ENCODE peak calls at places on chromosomes 3 and 15, in eight cellular contexts. One of them, this sample, is unnamed.

GRCh38 chr3:52532517-52532837 is 1.2 kb downstream of the NT5DC2 start:
- DNase-seq in mesothelial cell of epicardium: no peak
- DNase-seq in progenitor cell of endocrine pancreas: no peak
- DNase-seq in fibroblast of the aortic adventitia: peak
- DNase-seq in type B pancreatic cell: no peak
- DNase-seq in GM10248: no peak
- DNase-seq in A673: no peak
- DNase-seq in fibroblast of lung: peak
- DNase-seq in this sample: peak

GRCh38 chr3:29593802-29594201 is 312.9 kb downstream of the RBMS3 start:
- DNase-seq in mesothelial cell of epicardium: no peak
- DNase-seq in progenitor cell of endocrine pancreas: no peak
- DNase-seq in fibroblast of the aortic adventitia: no peak
- DNase-seq in type B pancreatic cell: no peak
- DNase-seq in GM10248: no peak
- DNase-seq in A673: no peak
- DNase-seq in fibroblast of lung: no peak
- DNase-seq in this sample: no peak

GRCh38 chr15:27545494-27546255 is 553.4 kb downstream of the OCA2 start:
- DNase-seq in mesothelial cell of epicardium: no peak
- DNase-seq in progenitor cell of endocrine pancreas: no peak
- DNase-seq in fibroblast of the aortic adventitia: no peak
- DNase-seq in type B pancreatic cell: no peak
- DNase-seq in GM10248: no peak
- DNase-seq in A673: no peak
- DNase-seq in fibroblast of lung: no peak
- DNase-seq in this sample: no peak

GRCh38 chr15:92105611-92106010 is 252.1 kb downstream of the SLCO3A1 start:
- DNase-seq in mesothelial cell of epicardium: no peak
- DNase-seq in progenitor cell of endocrine pancreas: no peak
- DNase-seq in fibroblast of the aortic adventitia: no peak
- DNase-seq in type B pancreatic cell: no peak
- DNase-seq in GM10248: no peak
- DNase-seq in A673: no peak
- DNase-seq in fibroblast of lung: no peak
- DNase-seq in this sample: no peak

GRCh38 chr15:76439542-76439941 is 103.0 kb downstream of the ISL2 start:
- DNase-seq in mesothelial cell of epicardium: no peak
- DNase-seq in progenitor cell of endocrine pancreas: no peak
- DNase-seq in fibroblast of the aortic adventitia: no peak
- DNase-seq in type B pancreatic cell: no peak
- DNase-seq in GM10248: no peak
- DNase-seq in A673: no peak
- DNase-seq in fibroblast of lung: no peak
- DNase-seq in this sample: no peak

GRCh38 chr3:117473981-117474563 is 764.5 kb downstream of the TUSC7 start:
- DNase-seq in mesothelial cell of epicardium: no peak
- DNase-seq in progenitor cell of endocrine pancreas: no peak
- DNase-seq in fibroblast of the aortic adventitia: no peak
- DNase-seq in type B pancreatic cell: no peak
- DNase-seq in GM10248: no peak
- DNase-seq in A673: no peak
- DNase-seq in fibroblast of lung: no peak
- DNase-seq in this sample: no peak

GRCh38 chr15:77597804-77598453 is 34.8 kb downstream of the LINGO1 start:
- DNase-seq in mesothelial cell of epicardium: no peak
- DNase-seq in progenitor cell of endocrine pancreas: no peak
- DNase-seq in fibroblast of the aortic adventitia: no peak
- DNase-seq in type B pancreatic cell: no peak
- DNase-seq in GM10248: no peak
- DNase-seq in A673: no peak
- DNase-seq in fibroblast of lung: no peak
- DNase-seq in this sample: peak

GRCh38 chr3:42732196-42732828 is 29.7 kb upstream of the HHATL start:
- DNase-seq in mesothelial cell of epicardium: no peak
- DNase-seq in progenitor cell of endocrine pancreas: no peak
- DNase-seq in fibroblast of the aortic adventitia: no peak
- DNase-seq in type B pancreatic cell: peak
- DNase-seq in GM10248: no peak
- DNase-seq in A673: no peak
- DNase-seq in fibroblast of lung: no peak
- DNase-seq in this sample: no peak

GRCh38 chr3:134476977-134477376 is 8.8 kb downstream of the ANAPC13 start:
- DNase-seq in mesothelial cell of epicardium: no peak
- DNase-seq in progenitor cell of endocrine pancreas: no peak
- DNase-seq in fibroblast of the aortic adventitia: no peak
- DNase-seq in type B pancreatic cell: no peak
- DNase-seq in GM10248: no peak
- DNase-seq in A673: no peak
- DNase-seq in fibroblast of lung: no peak
- DNase-seq in this sample: no peak

GRCh38 chr15:40639677-40640076 is 45.6 kb downstream of the KNL1 start:
- DNase-seq in mesothelial cell of epicardium: no peak
- DNase-seq in progenitor cell of endocrine pancreas: no peak
- DNase-seq in fibroblast of the aortic adventitia: no peak
- DNase-seq in type B pancreatic cell: no peak
- DNase-seq in GM10248: no peak
- DNase-seq in A673: no peak
- DNase-seq in fibroblast of lung: no peak
- DNase-seq in this sample: no peak

GRCh38 chr3:101484805-101485620 is 28.0 kb downstream of the SENP7 start:
- DNase-seq in mesothelial cell of epicardium: no peak
- DNase-seq in progenitor cell of endocrine pancreas: no peak
- DNase-seq in fibroblast of the aortic adventitia: peak
- DNase-seq in type B pancreatic cell: no peak
- DNase-seq in GM10248: no peak
- DNase-seq in A673: no peak
- DNase-seq in fibroblast of lung: peak
- DNase-seq in this sample: peak

GRCh38 chr15:56496635-56497034 is 31.7 kb upstream of the MNS1 start:
- DNase-seq in mesothelial cell of epicardium: no peak
- DNase-seq in progenitor cell of endocrine pancreas: no peak
- DNase-seq in fibroblast of the aortic adventitia: peak
- DNase-seq in type B pancreatic cell: no peak
- DNase-seq in GM10248: peak
- DNase-seq in A673: peak
- DNase-seq in fibroblast of lung: peak
- DNase-seq in this sample: peak

GRCh38 chr15:38076806-38077205 is 142.4 kb downstream of the TMCO5A start:
- DNase-seq in mesothelial cell of epicardium: no peak
- DNase-seq in progenitor cell of endocrine pancreas: no peak
- DNase-seq in fibroblast of the aortic adventitia: no peak
- DNase-seq in type B pancreatic cell: no peak
- DNase-seq in GM10248: peak
- DNase-seq in A673: no peak
- DNase-seq in fibroblast of lung: no peak
- DNase-seq in this sample: no peak

GRCh38 chr3:56928379-56929068 is 126.8 kb upstream of the ARHGEF3 start:
- DNase-seq in mesothelial cell of epicardium: no peak
- DNase-seq in progenitor cell of endocrine pancreas: no peak
- DNase-seq in fibroblast of the aortic adventitia: peak
- DNase-seq in type B pancreatic cell: no peak
- DNase-seq in GM10248: no peak
- DNase-seq in A673: peak
- DNase-seq in fibroblast of lung: no peak
- DNase-seq in this sample: peak

GRCh38 chr3:71129611-71130515 is 453.7 kb downstream of the FOXP1 start:
- DNase-seq in mesothelial cell of epicardium: no peak
- DNase-seq in progenitor cell of endocrine pancreas: no peak
- DNase-seq in fibroblast of the aortic adventitia: peak
- DNase-seq in type B pancreatic cell: no peak
- DNase-seq in GM10248: no peak
- DNase-seq in A673: peak
- DNase-seq in fibroblast of lung: peak
- DNase-seq in this sample: peak

GRCh38 chr3:111989061-111989678 is 9.6 kb upstream of the TAGLN3 start:
- DNase-seq in mesothelial cell of epicardium: no peak
- DNase-seq in progenitor cell of endocrine pancreas: no peak
- DNase-seq in fibroblast of the aortic adventitia: peak
- DNase-seq in type B pancreatic cell: no peak
- DNase-seq in GM10248: peak
- DNase-seq in A673: peak
- DNase-seq in fibroblast of lung: peak
- DNase-seq in this sample: peak

GRCh38 chr15:74610302-74610951 is 5.2 kb upstream of the CLK3 start:
- DNase-seq in mesothelial cell of epicardium: no peak
- DNase-seq in progenitor cell of endocrine pancreas: no peak
- DNase-seq in fibroblast of the aortic adventitia: no peak
- DNase-seq in type B pancreatic cell: no peak
- DNase-seq in GM10248: no peak
- DNase-seq in A673: no peak
- DNase-seq in fibroblast of lung: peak
- DNase-seq in this sample: no peak

GRCh38 chr3:114608293-114608692 is 314.5 kb downstream of the TIGIT start:
- DNase-seq in mesothelial cell of epicardium: no peak
- DNase-seq in progenitor cell of endocrine pancreas: no peak
- DNase-seq in fibroblast of the aortic adventitia: peak
- DNase-seq in type B pancreatic cell: no peak
- DNase-seq in GM10248: no peak
- DNase-seq in A673: no peak
- DNase-seq in fibroblast of lung: peak
- DNase-seq in this sample: peak

GRCh38 chr15:51311510-51311909 is 26.9 kb downstream of the CYP19A1 start:
- DNase-seq in mesothelial cell of epicardium: no peak
- DNase-seq in progenitor cell of endocrine pancreas: no peak
- DNase-seq in fibroblast of the aortic adventitia: no peak
- DNase-seq in type B pancreatic cell: no peak
- DNase-seq in GM10248: no peak
- DNase-seq in A673: no peak
- DNase-seq in fibroblast of lung: no peak
- DNase-seq in this sample: no peak

GRCh38 chr3:129282727-129283327 is 4.2 kb downstream of the HMCES start:
- DNase-seq in mesothelial cell of epicardium: no peak
- DNase-seq in progenitor cell of endocrine pancreas: no peak
- DNase-seq in fibroblast of the aortic adventitia: peak
- DNase-seq in type B pancreatic cell: no peak
- DNase-seq in GM10248: peak
- DNase-seq in A673: peak
- DNase-seq in fibroblast of lung: peak
- DNase-seq in this sample: peak

GRCh38 chr3:18035641-18036466 is 293.4 kb upstream of the TBC1D5 start:
- DNase-seq in mesothelial cell of epicardium: no peak
- DNase-seq in progenitor cell of endocrine pancreas: no peak
- DNase-seq in fibroblast of the aortic adventitia: no peak
- DNase-seq in type B pancreatic cell: no peak
- DNase-seq in GM10248: no peak
- DNase-seq in A673: no peak
- DNase-seq in fibroblast of lung: no peak
- DNase-seq in this sample: no peak

GRCh38 chr15:84981711-84982300 is at the start of gene PDE8A:
- DNase-seq in mesothelial cell of epicardium: no peak
- DNase-seq in progenitor cell of endocrine pancreas: peak
- DNase-seq in fibroblast of the aortic adventitia: no peak
- DNase-seq in type B pancreatic cell: peak
- DNase-seq in GM10248: peak
- DNase-seq in A673: peak
- DNase-seq in fibroblast of lung: no peak
- DNase-seq in this sample: peak

GRCh38 chr3:73576995-73577394 is 47.7 kb downstream of the PDZRN3 start:
- DNase-seq in mesothelial cell of epicardium: no peak
- DNase-seq in progenitor cell of endocrine pancreas: no peak
- DNase-seq in fibroblast of the aortic adventitia: peak
- DNase-seq in type B pancreatic cell: no peak
- DNase-seq in GM10248: no peak
- DNase-seq in A673: no peak
- DNase-seq in fibroblast of lung: no peak
- DNase-seq in this sample: peak

GRCh38 chr3:55405436-55405835 is 81.7 kb downstream of the WNT5A start:
- DNase-seq in mesothelial cell of epicardium: no peak
- DNase-seq in progenitor cell of endocrine pancreas: no peak
- DNase-seq in fibroblast of the aortic adventitia: peak
- DNase-seq in type B pancreatic cell: no peak
- DNase-seq in GM10248: no peak
- DNase-seq in A673: peak
- DNase-seq in fibroblast of lung: peak
- DNase-seq in this sample: peak
- TF ChIP-seq CTCF in mesothelial cell of epicardium: no peak
- TF ChIP-seq CTCF in progenitor cell of endocrine pancreas: peak
- TF ChIP-seq CTCF in fibroblast of the aortic adventitia: peak
- TF ChIP-seq CTCF in type B pancreatic cell: peak
- TF ChIP-seq CTCF in GM10248: no peak
- TF ChIP-seq CTCF in A673: peak
- TF ChIP-seq CTCF in fibroblast of lung: peak
- TF ChIP-seq CTCF in this sample: peak

DNA sequence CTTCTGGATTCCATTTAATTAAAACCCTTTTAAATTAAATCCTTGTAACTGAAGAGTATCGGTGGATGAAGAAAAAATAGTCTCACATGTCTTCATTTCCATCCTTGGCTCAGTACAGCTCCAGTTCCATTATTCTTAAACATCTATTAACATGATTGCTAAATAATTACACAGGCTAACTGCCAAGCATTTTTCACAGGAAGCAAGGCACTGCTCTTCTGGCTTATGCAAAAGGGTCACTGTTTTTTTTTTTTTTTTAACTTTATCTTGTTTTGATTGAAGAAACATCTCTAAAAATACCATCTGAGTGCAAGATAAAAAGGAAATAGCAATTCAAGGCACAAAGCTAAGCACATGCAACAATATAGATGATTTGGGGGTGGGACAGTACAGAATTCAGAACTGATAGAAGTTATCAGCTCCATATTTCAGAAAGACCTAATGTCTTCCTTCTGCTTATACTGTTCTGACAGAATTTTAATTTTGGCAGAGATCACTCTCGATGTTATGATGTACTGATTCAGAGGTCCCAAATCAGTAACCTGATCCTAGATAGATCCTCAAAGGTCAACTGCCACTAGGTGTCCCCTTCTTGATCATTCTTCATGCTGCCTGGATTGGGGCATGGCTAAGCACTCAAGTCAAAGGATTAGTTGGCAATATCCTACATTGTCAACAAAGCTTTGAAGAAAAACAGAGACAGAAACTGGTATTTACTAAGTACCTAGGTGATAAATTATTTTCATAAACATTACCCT is 57.8 kb upstream of the ACTC1 start:
- DNase-seq in mesothelial cell of epicardium: no peak
- DNase-seq in progenitor cell of endocrine pancreas: no peak
- DNase-seq in fibroblast of the aortic adventitia: peak
- DNase-seq in type B pancreatic cell: no peak
- DNase-seq in GM10248: no peak
- DNase-seq in A673: peak
- DNase-seq in fibroblast of lung: peak
- DNase-seq in this sample: peak
- TF ChIP-seq CTCF in mesothelial cell of epicardium: no peak
- TF ChIP-seq CTCF in progenitor cell of endocrine pancreas: no peak
- TF ChIP-seq CTCF in fibroblast of the aortic adventitia: no peak
- TF ChIP-seq CTCF in type B pancreatic cell: no peak
- TF ChIP-seq CTCF in GM10248: no peak
- TF ChIP-seq CTCF in A673: no peak
- TF ChIP-seq CTCF in fibroblast of lung: no peak
- TF ChIP-seq CTCF in this sample: no peak

GRCh38 chr3:132538072-132538471 is 59.0 kb upstream of the ACKR4 start:
- DNase-seq in mesothelial cell of epicardium: no peak
- DNase-seq in progenitor cell of endocrine pancreas: no peak
- DNase-seq in fibroblast of the aortic adventitia: no peak
- DNase-seq in type B pancreatic cell: no peak
- DNase-seq in GM10248: no peak
- DNase-seq in A673: no peak
- DNase-seq in fibroblast of lung: no peak
- DNase-seq in this sample: no peak
- TF ChIP-seq CTCF in mesothelial cell of epicardium: no peak
- TF ChIP-seq CTCF in progenitor cell of endocrine pancreas: no peak
- TF ChIP-seq CTCF in fibroblast of the aortic adventitia: no peak
- TF ChIP-seq CTCF in type B pancreatic cell: no peak
- TF ChIP-seq CTCF in GM10248: no peak
- TF ChIP-seq CTCF in A673: no peak
- TF ChIP-seq CTCF in fibroblast of lung: no peak
- TF ChIP-seq CTCF in this sample: no peak

GRCh38 chr3:168094877-168095610 is 680 bp downstream of the GOLIM4 start:
- DNase-seq in mesothelial cell of epicardium: peak
- DNase-seq in progenitor cell of endocrine pancreas: peak
- DNase-seq in fibroblast of the aortic adventitia: peak
- DNase-seq in type B pancreatic cell: peak
- DNase-seq in GM10248: peak
- DNase-seq in A673: peak
- DNase-seq in fibroblast of lung: peak
- DNase-seq in this sample: peak
- TF ChIP-seq CTCF in mesothelial cell of epicardium: no peak
- TF ChIP-seq CTCF in progenitor cell of endocrine pancreas: peak
- TF ChIP-seq CTCF in fibroblast of the aortic adventitia: peak
- TF ChIP-seq CTCF in type B pancreatic cell: peak
- TF ChIP-seq CTCF in GM10248: peak
- TF ChIP-seq CTCF in A673: peak
- TF ChIP-seq CTCF in fibroblast of lung: peak
- TF ChIP-seq CTCF in this sample: peak